ENCODE peak calls at places on chromosomes 12 and 14, in eight cellular contexts. E, W, U, Q, N, R, J and K are unnamed samples. For H3K9me3, the result is how much of the 10 kb centered on the place peaks cover.

GRCh38 chr14:80805136-80805535 is 136.4 kb downstream of the CEP128 start:
- DNase-seq in E (no peak), W (no peak), U (no peak), N (no peak), R (no peak), J (no peak), Q (no peak), K (no peak)

GRCh38 chr12:122100568-122100967 is 22.0 kb downstream of the MLXIP start:
- DNase-seq in U (no peak), Q (no peak), N (no peak), R (no peak), W (no peak), E (no peak), J (no peak), K (no peak)

GRCh38 chr14:77186911-77187648 is 5.5 kb downstream of the TMEM63C start:
- DNase-seq in E (peak), W (no peak), J (no peak), Q (peak), R (no peak), N (no peak), U (no peak), K (no peak)

GRCh38 chr12:123233505-123234299 is 466 bp downstream of the MTRFR start:
- DNase-seq in R (no peak), U (no peak), N (no peak), W (no peak), Q (no peak), J (no peak), E (peak), K (no peak)

GRCh38 chr14:67166450-67166853 is 22.8 kb upstream of the GARIN2 start:
- DNase-seq in N (peak), U (peak), J (no peak), W (no peak), Q (peak), E (peak), R (no peak), K (no peak)

GRCh38 chr12:85627584-85627983 is 208.6 kb downstream of the RASSF9 start:
- DNase-seq in R (no peak), U (no peak), N (peak), Q (no peak), W (no peak), J (no peak), E (no peak), K (no peak)

GRCh38 chr12:12995088-12995487 is 5.0 kb downstream of the HEBP1 start:
- DNase-seq in Q (no peak), U (no peak), R (no peak), E (no peak), J (no peak), N (no peak), W (no peak), K (no peak)

GRCh38 chr14:95040723-95041476 is 116.4 kb downstream of the DICER1 start:
- DNase-seq in U (no peak), N (no peak), E (no peak), Q (no peak), R (peak), J (peak), W (no peak), K (no peak)

GRCh38 chr12:105561981-105562726 is 231.7 kb downstream of the C12orf75 start:
- DNase-seq in W (no peak), J (peak), Q (peak), E (peak), U (no peak), R (peak), N (peak), K (no peak)

GRCh38 chr14:99728231-99728920 is 44.3 kb downstream of the CYP46A1 start:
- DNase-seq in J (no peak), Q (peak), U (no peak), R (no peak), E (peak), N (no peak), W (no peak), K (no peak)

GRCh38 chr12:133190176-133190575 is 8.9 kb downstream of the ZNF268 start:
- DNase-seq in J (no peak), W (no peak), Q (no peak), R (no peak), N (no peak), E (no peak), U (no peak), K (no peak)

GRCh38 chr12:133192847-133193246 is 11.6 kb downstream of the ZNF268 start:
- DNase-seq in N (no peak), J (no peak), W (no peak), R (no peak), E (no peak), Q (no peak), U (no peak), K (no peak)
- H3K9me3 ChIP-seq in N (under half), J (half or more), W (half or more), R (under half), E (under half), Q (half or more), U (half or more), K (half or more)

DNA sequence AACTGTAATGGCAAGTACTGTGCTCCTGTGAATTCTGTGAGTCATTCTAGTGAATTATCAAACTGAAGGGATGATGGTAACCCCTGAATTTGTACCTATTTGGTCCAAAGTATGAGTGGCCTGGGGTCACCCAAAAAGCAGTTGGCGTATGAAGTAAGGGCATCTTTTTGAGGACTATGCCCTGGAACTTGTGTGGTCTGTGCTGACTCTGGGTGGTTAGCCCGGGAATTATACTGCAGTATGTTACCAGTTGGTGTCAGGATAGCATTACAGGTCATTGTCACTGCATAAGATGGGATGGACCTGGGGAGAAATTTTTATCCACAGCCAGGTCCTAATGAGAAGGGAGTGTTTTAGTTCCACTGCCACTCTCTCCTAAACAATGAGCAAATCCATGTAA is 174.7 kb downstream of the SSPN start:
- DNase-seq in J (no peak), N (no peak), U (no peak), E (no peak), R (no peak), W (no peak), Q (no peak), K (no peak)
- H3K9me3 ChIP-seq in J (under half), N (under half), U (under half), E (under half), R (under half), W (under half), Q (under half), K (under half)

GRCh38 chr14:25955772-25956171 is 642.1 kb downstream of the NOVA1 start:
- DNase-seq in Q (no peak), U (no peak), N (no peak), W (no peak), R (no peak), E (no peak), J (no peak), K (no peak)
- H3K9me3 ChIP-seq in Q (under half), U (under half), N (under half), W (under half), R (under half), E (under half), J (under half), K (under half)

GRCh38 chr12:84191779-84192178 is 720.8 kb downstream of the SLC6A15 start:
- DNase-seq in Q (no peak), R (no peak), N (no peak), J (no peak), W (no peak), E (no peak), U (no peak), K (no peak)
- H3K9me3 ChIP-seq in Q (under half), R (under half), N (under half), J (under half), W (under half), E (under half), U (under half), K (under half)